ENCODE peak calls at places on chromosome 5, in seven cellular contexts. G is prostate gland, R is stomach, E is body of pancreas, U is uterus, L is HepG2, B is sigmoid colon. M is an unnamed sample. For H3K36me3, the result is how much of the 10 kb centered on the place peaks cover.

GRCh38 chr5:65120371-65120967 is 351.7 kb downstream of the CWC27 start:
- DNase-seq in G (no peak), R (no peak), E (no peak), U (no peak), L (no peak), B (no peak), M (no peak)

GRCh38 chr5:170570492-170570891 is 66.7 kb downstream of the KCNIP1 start:
- DNase-seq in G (no peak), R (no peak), E (peak), U (no peak), L (no peak), B (no peak), M (no peak)

GRCh38 chr5:11509793-11510192 is 394.5 kb downstream of the CTNND2 start:
- DNase-seq in G (no peak), R (no peak), E (no peak), U (no peak), L (no peak), B (no peak), M (no peak)

GRCh38 chr5:164497665-164498064 is 992.2 kb downstream of the MAT2B start:
- DNase-seq in G (no peak), R (no peak), E (no peak), U (no peak), L (no peak), B (no peak), M (no peak)

GRCh38 chr5:96111080-96111756 is 149.6 kb upstream of the ELL2 start:
- DNase-seq in G (no peak), R (no peak), E (no peak), U (no peak), L (peak), B (no peak), M (no peak)

GRCh38 chr5:152124413-152125082 is 199.9 kb upstream of the GLRA1 start:
- DNase-seq in G (no peak), R (no peak), E (no peak), U (no peak), L (no peak), B (no peak), M (no peak)

GRCh38 chr5:72451771-72452505 is 55.3 kb downstream of the ZNF366 start:
- DNase-seq in G (peak), R (no peak), E (peak), U (peak), L (no peak), B (peak), M (peak)

GRCh38 chr5:93092349-93093105 is 488.5 kb downstream of the NR2F1-AS1 start:
- DNase-seq in G (no peak), R (no peak), E (no peak), U (no peak), L (no peak), B (no peak), M (no peak)

GRCh38 chr5:135560858-135561257 is 17.9 kb downstream of the CXCL14 start:
- DNase-seq in G (peak), R (peak), E (peak), U (peak), L (peak), B (peak), M (peak)

GRCh38 chr5:89457411-89458329 is 574.7 kb upstream of the MEF2C start:
- DNase-seq in G (peak), R (no peak), E (peak), U (peak), L (no peak), B (peak), M (peak)

GRCh38 chr5:33170414-33170813 is 270.4 kb upstream of the TARS1 start:
- DNase-seq in G (no peak), R (no peak), E (no peak), U (no peak), L (no peak), B (no peak), M (no peak)

GRCh38 chr5:109907189-109907588 is 217.5 kb downstream of the MAN2A1 start:
- DNase-seq in G (no peak), R (no peak), E (no peak), U (no peak), L (peak), B (no peak), M (no peak)

GRCh38 chr5:181188700-181189362 is 16.2 kb downstream of the TRIM7 start:
- DNase-seq in G (peak), R (peak), E (peak), U (peak), L (peak), B (peak), M (peak)

GRCh38 chr5:6302099-6302498 is 76.2 kb downstream of the MED10 start:
- DNase-seq in G (no peak), R (no peak), E (no peak), U (no peak), L (no peak), B (no peak), M (no peak)

GRCh38 chr5:5418006-5418405 is 4.5 kb upstream of the ICE1 start:
- DNase-seq in G (no peak), R (no peak), E (no peak), U (no peak), L (no peak), B (no peak), M (no peak)

GRCh38 chr5:151040211-151040747 is 19.9 kb downstream of the GPX3 start:
- DNase-seq in G (no peak), R (no peak), E (no peak), U (no peak), L (peak), B (no peak), M (peak)

GRCh38 chr5:131671994-131672655 is 37.1 kb upstream of the RAPGEF6 start:
- DNase-seq in G (peak), R (no peak), E (no peak), U (no peak), L (peak), B (no peak), M (peak)

GRCh38 chr5:142697846-142698245 is 12.0 kb upstream of the FGF1 start:
- DNase-seq in G (no peak), R (no peak), E (peak), U (peak), L (no peak), B (peak), M (peak)

GRCh38 chr5:41109186-41109585 is 38.0 kb upstream of the MROH2B start:
- DNase-seq in G (no peak), R (no peak), E (no peak), U (no peak), L (no peak), B (no peak), M (no peak)

GRCh38 chr5:107430077-107430625 is 240.6 kb downstream of the EFNA5 start:
- DNase-seq in G (no peak), R (no peak), E (no peak), U (no peak), L (no peak), B (no peak), M (no peak)

GRCh38 chr5:55582256-55582655 is 47.5 kb upstream of the PLPP1 start:
- DNase-seq in G (no peak), R (no peak), E (no peak), U (no peak), L (no peak), B (no peak), M (no peak)

GRCh38 chr5:149583394-149583793 is 2.1 kb downstream of the ARHGEF37 start:
- DNase-seq in G (peak), R (peak), E (peak), U (peak), L (no peak), B (no peak), M (no peak)

GRCh38 chr5:6713274-6714181 is at the start of gene TENT4A:
- DNase-seq in G (no peak), R (no peak), E (peak), U (peak), L (no peak), B (no peak), M (no peak)

GRCh38 chr5:128574041-128574440 is 36.0 kb upstream of the FBN2 start:
- DNase-seq in G (no peak), R (no peak), E (no peak), U (no peak), L (no peak), B (no peak), M (no peak)

GRCh38 chr5:131423056-131423455 is 159.2 kb downstream of the CDC42SE2 start:
- DNase-seq in G (no peak), R (no peak), E (no peak), U (no peak), L (peak), B (no peak), M (no peak)

GRCh38 chr5:59678959-59679358 is 214.6 kb downstream of the PDE4D start:
- DNase-seq in G (no peak), R (no peak), E (no peak), U (no peak), L (no peak), B (no peak), M (no peak)

GRCh38 chr5:163631846-163632245 is 126.4 kb downstream of the MAT2B start:
- DNase-seq in G (no peak), R (no peak), E (peak), U (no peak), L (no peak), B (no peak), M (no peak)

GRCh38 chr5:40399349-40399748 is 280.4 kb upstream of the PTGER4 start:
- DNase-seq in G (no peak), R (no peak), E (no peak), U (no peak), L (no peak), B (no peak), M (no peak)

GRCh38 chr5:39256472-39256871 is 37.1 kb upstream of the FYB1 start:
- DNase-seq in G (no peak), R (no peak), E (no peak), U (no peak), L (no peak), B (no peak), M (no peak)

GRCh38 chr5:616342-617039 is 4.4 kb downstream of the CEP72 start:
- DNase-seq in G (no peak), R (no peak), E (peak), U (no peak), L (no peak), B (no peak), M (no peak)

GRCh38 chr5:57298295-57298984 is 124.6 kb downstream of the GPBP1 start:
- DNase-seq in G (peak), R (peak), E (peak), U (peak), L (peak), B (peak), M (peak)

GRCh38 chr5:131357739-131358561 is 94.1 kb downstream of the CDC42SE2 start:
- DNase-seq in G (no peak), R (no peak), E (no peak), U (no peak), L (no peak), B (no peak), M (no peak)

GRCh38 chr5:168417731-168418429 is 68.4 kb upstream of the RARS1 start:
- DNase-seq in G (no peak), R (no peak), E (no peak), U (no peak), L (no peak), B (no peak), M (no peak)

GRCh38 chr5:67992919-67993318 is 222.6 kb upstream of the PIK3R1 start:
- DNase-seq in G (no peak), R (no peak), E (no peak), U (no peak), L (no peak), B (no peak), M (no peak)

GRCh38 chr5:59673438-59674058 is 220.0 kb downstream of the PDE4D start:
- DNase-seq in G (no peak), R (no peak), E (no peak), U (no peak), L (peak), B (no peak), M (no peak)

GRCh38 chr5:174606646-174607045 is 117.7 kb upstream of the MSX2 start:
- DNase-seq in G (no peak), R (no peak), E (no peak), U (no peak), L (no peak), B (no peak), M (no peak)

GRCh38 chr5:66742083-66742895 is 146.1 kb downstream of the MAST4 start:
- DNase-seq in G (peak), R (peak), E (peak), U (no peak), L (peak), B (no peak), M (no peak)

GRCh38 chr5:3596261-3596825 is 711 bp downstream of the IRX1 start:
- DNase-seq in G (no peak), R (no peak), E (no peak), U (no peak), L (no peak), B (no peak), M (no peak)
- TF ChIP-seq POLR2A in G (no peak), R (no peak), E (no peak), U (no peak), L (no peak), B (no peak), M (no peak)

DNA sequence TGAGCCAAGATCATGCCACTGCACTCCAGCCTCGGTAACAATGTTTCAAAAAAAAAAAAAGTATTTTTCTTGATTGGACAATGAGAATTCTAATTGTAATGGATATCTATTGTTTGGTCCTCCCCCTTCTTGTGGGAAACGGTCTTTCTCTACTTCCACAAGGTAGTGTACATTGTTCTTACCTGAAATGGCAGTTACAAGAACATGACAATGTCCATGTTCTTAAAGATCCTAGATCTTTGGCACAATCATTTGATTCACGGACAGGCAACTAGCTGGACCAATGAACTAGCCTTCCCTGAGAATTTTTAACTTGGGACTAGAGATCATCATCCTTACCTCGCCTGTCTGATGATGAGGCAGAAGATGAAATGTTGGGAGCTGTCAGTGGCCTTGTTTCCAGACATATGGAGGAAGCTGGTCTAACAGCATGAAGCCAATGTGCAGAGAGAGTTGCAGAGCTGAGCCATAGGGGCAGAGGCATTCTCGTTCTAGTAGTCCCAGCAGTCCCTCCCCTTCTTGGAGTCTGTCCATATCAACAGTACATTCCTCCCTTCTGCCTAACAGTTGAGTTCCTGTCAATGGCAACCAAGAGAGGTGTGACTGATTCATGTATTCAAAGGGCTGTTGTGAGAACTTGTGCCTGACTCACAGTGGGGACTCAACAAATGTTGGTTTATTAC is 2.2 kb upstream of the MARCHF6 start:
- DNase-seq in G (no peak), R (no peak), E (no peak), U (no peak), L (peak), B (no peak), M (no peak)
- H3K4me3 ChIP-seq in G (no peak), R (no peak), E (no peak), U (no peak), L (no peak), B (no peak), M (no peak)

GRCh38 chr5:1824109-1824821 is 23.1 kb downstream of the NDUFS6 start:
- DNase-seq in G (no peak), R (no peak), E (no peak), U (no peak), L (no peak), B (peak), M (no peak)
- H3K36me3 ChIP-seq in G (under half), R (under half), E (under half), U (under half), L (under half), B (under half), M (under half)

GRCh38 chr5:43041669-43042175 is 1.6 kb upstream of the ANXA2R start:
- DNase-seq in G (peak), R (peak), E (peak), U (peak), L (peak), B (peak), M (peak)
- TF ChIP-seq POLR2A in G (no peak), R (no peak), E (no peak), U (no peak), L (no peak), B (no peak), M (peak)

GRCh38 chr5:175658299-175659145 is 651 bp downstream of the HRH2 start:
- DNase-seq in G (no peak), R (peak), E (no peak), U (no peak), L (no peak), B (no peak), M (no peak)

GRCh38 chr5:175657593-175658271 is at the start of gene HRH2:
- DNase-seq in G (no peak), R (peak), E (peak), U (no peak), L (no peak), B (no peak), M (no peak)

GRCh38 chr5:175663191-175664184 is 5.6 kb downstream of the HRH2 start:
- DNase-seq in G (no peak), R (peak), E (peak), U (no peak), L (no peak), B (no peak), M (no peak)

GRCh38 chr5:175656966-175657365 is 905 bp upstream of the HRH2 start:
- DNase-seq in G (no peak), R (no peak), E (no peak), U (no peak), L (no peak), B (no peak), M (no peak)

GRCh38 chr5:175659546-175660248 is 1.8 kb downstream of the HRH2 start:
- DNase-seq in G (no peak), R (no peak), E (no peak), U (no peak), L (no peak), B (no peak), M (no peak)
- H3K4me3 ChIP-seq in G (no peak), R (peak), E (no peak), U (no peak), L (no peak), B (no peak), M (no peak)

DNA sequence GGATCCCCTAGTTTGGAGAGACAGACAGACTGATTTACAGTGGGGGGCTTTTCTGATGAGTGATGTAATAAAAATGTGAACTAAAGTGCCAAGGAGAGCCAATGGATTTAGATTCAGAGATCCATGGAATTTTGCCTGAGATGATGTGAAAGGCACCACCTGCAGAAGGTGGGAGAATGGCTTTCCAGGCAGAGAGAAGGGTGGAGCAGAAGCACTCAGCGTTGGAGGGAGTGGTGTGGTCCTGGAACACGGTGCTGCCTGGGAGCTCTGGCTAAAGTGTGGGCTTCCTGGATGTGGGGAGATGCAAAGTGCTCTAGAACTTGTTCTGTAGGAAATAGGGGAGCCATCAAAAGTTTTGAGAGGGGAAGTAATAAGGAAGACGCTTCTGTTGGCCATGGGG is 57.0 kb downstream of the IQGAP2 start:
- DNase-seq in G (no peak), R (no peak), E (peak), U (no peak), L (no peak), B (no peak), M (no peak)
- H3K36me3 ChIP-seq in G (under half), R (under half), E (under half), U (under half), L (under half), B (under half), M (under half)

GRCh38 chr5:157731272-157732129 is at the start of gene THG1L:
- DNase-seq in G (peak), R (peak), E (peak), U (peak), L (peak), B (peak), M (peak)
- TF ChIP-seq POLR2A in G (peak), R (no peak), E (peak), U (no peak), L (peak), B (no peak), M (peak)

DNA sequence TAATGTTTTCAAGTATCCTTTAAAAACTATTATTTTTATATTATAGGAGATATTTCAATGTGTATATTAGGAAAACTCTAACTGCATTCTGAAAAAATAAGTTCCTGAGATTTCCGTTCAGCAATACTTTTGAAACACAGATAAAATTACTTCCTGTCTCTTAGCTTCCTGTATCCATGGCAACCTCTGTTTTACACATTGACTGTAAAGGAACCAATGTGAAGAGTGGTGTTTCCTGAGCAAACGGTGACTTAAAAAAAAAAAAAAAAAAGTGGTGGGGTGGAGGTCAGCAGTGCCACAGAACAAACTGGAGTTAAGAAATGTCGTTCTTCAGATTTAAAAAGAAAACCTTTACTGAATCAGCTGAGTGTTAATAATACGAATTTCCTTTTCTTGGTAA is at the start of gene LRRC70:
- DNase-seq in G (no peak), R (no peak), E (no peak), U (no peak), L (peak), B (no peak), M (no peak)
- H3K4me3 ChIP-seq in G (no peak), R (peak), E (no peak), U (no peak), L (no peak), B (no peak), M (no peak)

GRCh38 chr5:126472538-126472889 is 49.3 kb downstream of the GRAMD2B start:
- DNase-seq in G (no peak), R (no peak), E (no peak), U (no peak), L (no peak), B (no peak), M (no peak)
- H3K36me3 ChIP-seq in G (under half), R (under half), E (under half), U (under half), L (under half), B (under half), M (under half)

M was measured in gastrocnemius medialis.